ENCODE peak calls at places on chromosomes 13 and 19, in ten cellular contexts. N is fibroblast of lung; U is activated CD4-positive, CD25-positive, alpha-beta regulatory T cell; J is foreskin keratinocyte; Z is stimulated activated CD8-positive, alpha-beta memory T cell treated with anti-CD3 and anti-CD28 coated beads, Interleukin-4, amount 100 ng/mL, for 24 hours; R is substantia nigra; C is HFFc6; F is heart right ventricle; V is BJ; K is NCI-H1092 treated with DMSO at 0.1 percent for 48 hours. T is an unnamed sample.

GRCh38 chr13:113123226-113124150 is 889 bp downstream of the F10 start:
- DNase-seq in N (no peak), U (no peak), J (no peak), Z (no peak), R (no peak), C (no peak), F (no peak), V (no peak), K (no peak), T (no peak)

GRCh38 chr13:67740871-67741475 is 510.8 kb upstream of the PCDH9 start:
- DNase-seq in N (peak; percentile 7), U (no peak), J (no peak), Z (no peak), R (no peak), C (no peak), F (no peak), V (no peak), K (no peak), T (no peak)

GRCh38 chr19:34475026-34475974 is 6.3 kb upstream of the WTIP start:
- DNase-seq in N (peak; percentile 92), U (no peak), J (peak; percentile 73), Z (no peak), R (no peak), C (peak; percentile 89), F (no peak), V (peak; percentile 67), K (no peak), T (peak; percentile 51)

GRCh38 chr19:33547676-33548075 is 26.1 kb upstream of the PEPD start:
- DNase-seq in N (no peak), U (no peak), J (no peak), Z (no peak), R (no peak), C (no peak), F (no peak), V (no peak), K (no peak), T (no peak)

GRCh38 chr19:39631626-39632025 is 24.1 kb upstream of the LGALS16 start:
- DNase-seq in N (no peak), U (no peak), J (no peak), Z (no peak), R (no peak), C (no peak), F (no peak), V (no peak), K (no peak), T (no peak)

GRCh38 chr19:4695224-4695731 is 25.1 kb upstream of the MYDGF start:
- DNase-seq in N (no peak), U (no peak), J (no peak), Z (no peak), R (peak; percentile 85), C (no peak), F (no peak), V (no peak), K (no peak), T (no peak)

GRCh38 chr13:24489721-24490120 is 22.9 kb downstream of the PARP4 start:
- DNase-seq in N (no peak), U (no peak), J (no peak), Z (no peak), R (no peak), C (no peak), F (no peak), V (no peak), K (no peak), T (no peak)

GRCh38 chr13:31172001-31172400 is 10.3 kb upstream of the HSPH1 start:
- DNase-seq in N (peak; percentile 40), U (no peak), J (peak; percentile 82), Z (no peak), R (no peak), C (peak; percentile 13), F (no peak), V (no peak), K (no peak), T (peak; percentile 55)

GRCh38 chr19:12789098-12789903 is 2.0 kb upstream of the JUNB start:
- DNase-seq in N (no peak), U (no peak), J (peak; percentile 70), Z (no peak), R (no peak), C (no peak), F (no peak), V (no peak), K (no peak), T (peak; percentile 49)

GRCh38 chr19:12937243-12938053 is 961 bp upstream of the CALR start:
- DNase-seq in N (no peak), U (no peak), J (no peak), Z (no peak), R (peak; percentile 95), C (no peak), F (no peak), V (no peak), K (peak; percentile 91), T (no peak)

GRCh38 chr19:32471095-32471494 is 65.5 kb downstream of the DPY19L3 start:
- DNase-seq in N (no peak), U (no peak), J (no peak), Z (no peak), R (peak; percentile 25), C (no peak), F (peak; percentile 54), V (no peak), K (no peak), T (no peak)

GRCh38 chr13:85367887-85368286 is 431.3 kb downstream of the SLITRK6 start:
- DNase-seq in N (no peak), U (no peak), J (no peak), Z (no peak), R (no peak), C (no peak), F (no peak), V (no peak), K (no peak), T (no peak)

GRCh38 chr13:45714170-45714569 is 12.1 kb downstream of the CBY2 start:
- DNase-seq in N (no peak), U (no peak), J (no peak), Z (no peak), R (no peak), C (no peak), F (no peak), V (no peak), K (no peak), T (no peak)

GRCh38 chr19:41745761-41746160 is 9.6 kb upstream of the CEACAM6 start:
- DNase-seq in N (no peak), U (no peak), J (no peak), Z (no peak), R (no peak), C (no peak), F (no peak), V (no peak), K (peak; percentile 34), T (no peak)

GRCh38 chr13:44045179-44045562 is 165.5 kb downstream of the LACC1 start:
- DNase-seq in N (no peak), U (no peak), J (no peak), Z (no peak), R (peak; percentile 39), C (no peak), F (no peak), V (no peak), K (peak; percentile 40), T (no peak)

GRCh38 chr19:53897459-53897858 is 11.6 kb upstream of the CACNG7 start:
- DNase-seq in N (no peak), U (no peak), J (no peak), Z (no peak), R (no peak), C (no peak), F (no peak), V (no peak), K (no peak), T (no peak)

GRCh38 chr13:95296326-95296939 is 4.8 kb downstream of the ABCC4 start:
- DNase-seq in N (no peak), U (no peak), J (no peak), Z (no peak), R (no peak), C (no peak), F (peak; percentile 38), V (no peak), K (peak; percentile 53), T (peak; percentile 46)

GRCh38 chr19:46124638-46125115 is at the start of gene IGFL3:
- DNase-seq in N (no peak), U (no peak), J (peak; percentile 62), Z (no peak), R (no peak), C (peak; percentile 38), F (no peak), V (no peak), K (no peak), T (no peak)